ENCODE peak calls at places on chromosomes 12 and 14, in four cellular contexts. X, B, P and T are unnamed samples.

GRCh38 chr14:101064718-101065117 is 161.2 kb upstream of the RTL1 start:
- DNase-seq in X (no peak), B (no peak), P (no peak), T (peak)

GRCh38 chr12:22981711-22982110 is 356.7 kb downstream of the ETNK1 start:
- DNase-seq in X (no peak), B (no peak), P (no peak), T (no peak)

GRCh38 chr12:123078531-123079123 is 72.3 kb downstream of the PITPNM2 start:
- DNase-seq in X (no peak), B (no peak), P (no peak), T (no peak)

GRCh38 chr12:4434721-4435425 is 10.7 kb downstream of the FGF6 start:
- DNase-seq in X (no peak), B (no peak), P (no peak), T (no peak)

GRCh38 chr12:66107451-66107915 is 23.1 kb downstream of the LLPH start:
- DNase-seq in X (peak), B (peak), P (no peak), T (no peak)

GRCh38 chr12:76790564-76791552 is 26.9 kb downstream of the ZDHHC17 start:
- DNase-seq in X (no peak), B (peak), P (no peak), T (no peak)

GRCh38 chr12:62194616-62195015 is 65.6 kb upstream of the USP15 start:
- DNase-seq in X (no peak), B (no peak), P (no peak), T (no peak)

GRCh38 chr12:89884917-89885316 is 176.3 kb upstream of the ATP2B1 start:
- DNase-seq in X (no peak), B (no peak), P (no peak), T (no peak)

GRCh38 chr14:68178282-68178681 is 358.7 kb downstream of the RAD51B start:
- DNase-seq in X (no peak), B (no peak), P (no peak), T (no peak)

GRCh38 chr14:55448146-55448614 is 7.8 kb upstream of the TBPL2 start:
- DNase-seq in X (no peak), B (no peak), P (no peak), T (no peak)

GRCh38 chr14:99603471-99603933 is 505 bp downstream of the CCDC85C start:
- DNase-seq in X (no peak), B (peak), P (peak), T (no peak)

GRCh38 chr14:48398675-48399282 is 723.4 kb upstream of the MDGA2 start:
- DNase-seq in X (no peak), B (peak), P (no peak), T (no peak)

GRCh38 chr12:104520242-104520900 is 63.6 kb downstream of the CHST11 start:
- DNase-seq in X (no peak), B (no peak), P (no peak), T (no peak)

GRCh38 chr12:129241852-129242251 is 388.6 kb downstream of the GLT1D1 start:
- DNase-seq in X (no peak), B (no peak), P (no peak), T (no peak)

GRCh38 chr12:86660488-86661171 is 404.4 kb upstream of the MGAT4C start:
- DNase-seq in X (no peak), B (no peak), P (no peak), T (no peak)

GRCh38 chr12:86018361-86018760 is 144.3 kb downstream of the NTS start:
- DNase-seq in X (no peak), B (no peak), P (no peak), T (no peak)

GRCh38 chr12:11746940-11747716 is 97.7 kb downstream of the ETV6 start:
- DNase-seq in X (no peak), B (no peak), P (no peak), T (no peak)